ENCODE peak calls at places on chromosomes 4 and X, in four cellular contexts. N, F, A and M are unnamed samples.

GRCh38 chrX:137071596-137071995 is 37.8 kb upstream of the GPR101 start:
- DNase-seq in F (no peak), N (no peak), A (no peak), M (no peak)

GRCh38 chr4:105637409-105638258 is 70.9 kb downstream of the INTS12 start:
- DNase-seq in F (no peak), A (peak), N (no peak), M (no peak)

GRCh38 chrX:43892471-43892870 is 10.2 kb upstream of the MAOB start:
- DNase-seq in N (no peak), F (no peak), A (no peak), M (no peak)

GRCh38 chr4:142984871-142985585 is 138.9 kb upstream of the INPP4B start:
- DNase-seq in N (peak), F (peak), A (peak), M (no peak)

GRCh38 chrX:24355095-24355494 is 5.3 kb upstream of the SUPT20HL1 start:
- DNase-seq in N (no peak), A (no peak), F (peak), M (no peak)

GRCh38 chr4:102430511-102430910 is 70.6 kb upstream of the NFKB1 start:
- DNase-seq in F (peak), A (no peak), N (peak), M (no peak)

GRCh38 chrX:23493941-23494374 is 159.3 kb downstream of the PTCHD1 start:
- DNase-seq in F (peak), N (no peak), A (peak), M (no peak)

GRCh38 chr4:128558896-128559669 is 250.4 kb upstream of the JADE1 start:
- DNase-seq in N (no peak), A (no peak), F (peak), M (no peak)

GRCh38 chr4:141807073-141807472 is 170.7 kb downstream of the IL15 start:
- DNase-seq in N (no peak), A (no peak), F (peak), M (no peak)

GRCh38 chr4:100248476-100248875 is 58.2 kb upstream of the DDIT4L start:
- DNase-seq in N (no peak), F (no peak), A (no peak), M (no peak)

GRCh38 chr4:98508825-98509539 is 149.4 kb downstream of the TSPAN5 start:
- DNase-seq in N (no peak), A (no peak), F (peak), M (no peak)

GRCh38 chr4:166174717-166175510 is 301.9 kb downstream of the TLL1 start:
- DNase-seq in A (no peak), F (peak), N (no peak), M (no peak)

GRCh38 chrX:34053931-34054330 is 78.2 kb downstream of the FAM47A start:
- DNase-seq in N (no peak), A (no peak), F (no peak), M (no peak)

GRCh38 chrX:40056420-40056819 is 41.3 kb downstream of the BCOR start:
- DNase-seq in N (no peak), F (peak), A (no peak), M (no peak)